ENCODE peak calls at places on chromosome 12, in four cellular contexts. One of them, this sample, is unnamed.

GRCh38 chr12:23655112-23655511 is 294.4 kb downstream of the SOX5 start:
- DNase-seq in H1: no peak
- DNase-seq in SK-N-SH: no peak
- DNase-seq in IMR-90: no peak
- DNase-seq in this sample: no peak

GRCh38 chr12:53532524-53533445 is 25.5 kb upstream of the NPFF start:
- DNase-seq in H1: no peak
- DNase-seq in IMR-90: no peak
- DNase-seq in SK-N-SH: no peak
- DNase-seq in this sample: no peak

GRCh38 chr12:95738024-95738611 is 52.4 kb downstream of the NTN4 start:
- DNase-seq in SK-N-SH: no peak
- DNase-seq in IMR-90: no peak
- DNase-seq in H1: no peak
- DNase-seq in this sample: no peak

GRCh38 chr12:120940799-120941198 is 36.6 kb upstream of the SPPL3 start:
- DNase-seq in SK-N-SH: no peak
- DNase-seq in H1: no peak
- DNase-seq in IMR-90: peak
- DNase-seq in this sample: peak

GRCh38 chr12:94779520-94779919 is 129.2 kb upstream of the TMCC3 start:
- DNase-seq in IMR-90: peak
- DNase-seq in H1: no peak
- DNase-seq in SK-N-SH: no peak
- DNase-seq in this sample: no peak

GRCh38 chr12:56932867-56933266 is 1.3 kb downstream of the SDR9C7 start:
- DNase-seq in H1: no peak
- DNase-seq in IMR-90: no peak
- DNase-seq in SK-N-SH: no peak
- DNase-seq in this sample: no peak

GRCh38 chr12:52125499-52125900 is 46.0 kb downstream of the SMIM41 start:
- DNase-seq in H1: no peak
- DNase-seq in SK-N-SH: peak
- DNase-seq in IMR-90: no peak
- DNase-seq in this sample: no peak

GRCh38 chr12:12986775-12987332 is 13.2 kb downstream of the HEBP1 start:
- DNase-seq in SK-N-SH: no peak
- DNase-seq in H1: no peak
- DNase-seq in IMR-90: no peak
- DNase-seq in this sample: no peak

GRCh38 chr12:81208193-81208946 is 130.5 kb downstream of the ACSS3 start:
- DNase-seq in SK-N-SH: no peak
- DNase-seq in H1: no peak
- DNase-seq in IMR-90: no peak
- DNase-seq in this sample: no peak

GRCh38 chr12:88299567-88300101 is 157.5 kb downstream of the TMTC3 start:
- DNase-seq in IMR-90: peak
- DNase-seq in SK-N-SH: no peak
- DNase-seq in H1: no peak
- DNase-seq in this sample: peak

GRCh38 chr12:6205144-6205539 is 4.9 kb downstream of the CD9 start:
- DNase-seq in H1: no peak
- DNase-seq in SK-N-SH: no peak
- DNase-seq in IMR-90: no peak
- DNase-seq in this sample: no peak

GRCh38 chr12:91859347-91859746 is 286.3 kb downstream of the BTG1 start:
- DNase-seq in SK-N-SH: no peak
- DNase-seq in H1: no peak
- DNase-seq in IMR-90: no peak
- DNase-seq in this sample: no peak

GRCh38 chr12:1644523-1645438 is 15.8 kb downstream of the WNT5B start:
- DNase-seq in H1: no peak
- DNase-seq in IMR-90: peak
- DNase-seq in SK-N-SH: peak
- DNase-seq in this sample: no peak

GRCh38 chr12:124525455-124525854 is 42.0 kb downstream of the NCOR2 start:
- DNase-seq in SK-N-SH: peak
- DNase-seq in IMR-90: no peak
- DNase-seq in H1: no peak
- DNase-seq in this sample: no peak

GRCh38 chr12:131574397-131574775 is 136.5 kb upstream of the SFSWAP start:
- DNase-seq in H1: no peak
- DNase-seq in SK-N-SH: peak
- DNase-seq in IMR-90: no peak
- DNase-seq in this sample: no peak

GRCh38 chr12:130459916-130460315 is 122.2 kb downstream of the PIWIL1 start:
- DNase-seq in IMR-90: no peak
- DNase-seq in H1: no peak
- DNase-seq in SK-N-SH: peak
- DNase-seq in this sample: no peak

GRCh38 chr12:98741615-98742265 is 96.7 kb downstream of the APAF1 start:
- DNase-seq in SK-N-SH: no peak
- DNase-seq in H1: no peak
- DNase-seq in IMR-90: peak
- DNase-seq in this sample: no peak

DNA sequence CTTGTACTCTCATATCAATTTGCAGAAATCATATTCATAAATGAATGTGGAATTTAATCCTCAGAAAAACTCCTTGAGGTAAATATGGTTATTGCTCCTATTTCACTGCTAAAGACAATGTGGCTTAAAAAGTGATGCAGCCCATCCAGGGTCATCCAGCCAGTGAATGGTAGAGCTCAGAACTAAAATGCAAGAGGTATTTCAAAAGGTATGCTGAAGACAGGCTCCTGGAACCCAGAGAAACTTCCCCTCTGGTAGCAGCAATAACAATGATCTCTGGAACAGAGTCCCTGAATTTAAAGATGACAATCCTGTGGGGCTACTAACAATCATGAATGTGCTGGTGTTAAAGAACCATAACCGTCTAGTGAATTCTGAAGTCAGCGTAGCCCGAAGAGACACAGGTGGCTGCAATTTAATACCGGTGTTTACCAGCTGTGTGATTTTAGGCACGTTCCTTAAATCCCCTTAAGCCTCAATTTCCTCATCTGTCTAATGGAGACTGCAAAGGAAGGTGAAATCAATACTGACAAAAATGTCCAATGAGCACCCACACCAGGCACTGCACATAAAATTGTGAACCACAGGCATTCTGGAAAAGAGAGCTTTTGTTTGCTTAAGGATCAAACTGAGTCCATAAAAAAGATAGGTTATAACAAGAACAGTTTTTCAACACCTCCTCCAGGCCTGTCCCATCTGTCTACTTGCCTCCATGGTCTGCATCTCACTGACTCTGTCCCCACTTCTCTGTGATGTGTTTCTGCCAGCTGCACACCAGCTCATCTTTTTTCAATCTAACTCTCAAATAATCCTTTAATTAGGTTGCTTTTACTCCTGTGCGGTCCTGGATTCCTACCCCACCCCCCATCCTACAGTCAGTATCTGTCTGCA is 10.5 kb downstream of the TM7SF3 start:
- DNase-seq in IMR-90: no peak
- DNase-seq in H1: no peak
- DNase-seq in SK-N-SH: peak
- DNase-seq in this sample: no peak
- TF ChIP-seq USF2 in IMR-90: no peak
- TF ChIP-seq USF2 in H1: no peak
- TF ChIP-seq USF2 in SK-N-SH: no peak
- TF ChIP-seq USF2 in this sample: no peak

DNA sequence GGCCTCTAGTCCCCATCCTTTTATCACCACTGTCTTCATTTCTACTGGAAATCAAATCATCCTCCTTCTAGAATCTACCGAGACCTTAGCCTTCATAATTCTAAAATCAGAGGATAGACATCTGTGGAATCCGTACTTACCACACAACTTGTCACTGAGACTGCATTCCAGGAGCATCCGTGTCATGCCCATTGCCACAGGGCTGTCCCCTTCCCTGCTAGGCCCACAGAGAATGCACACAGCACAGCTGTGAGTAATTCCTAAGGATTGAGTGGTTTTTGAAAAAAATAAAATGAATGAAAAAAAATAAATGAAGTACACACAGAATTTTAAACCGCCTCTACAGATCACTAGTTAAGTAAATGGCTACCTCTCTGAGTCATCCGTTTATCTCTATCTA is 21.0 kb upstream of the MAGOHB start:
- DNase-seq in SK-N-SH: no peak
- DNase-seq in H1: no peak
- DNase-seq in IMR-90: peak
- DNase-seq in this sample: no peak
- TF ChIP-seq USF2 in SK-N-SH: no peak
- TF ChIP-seq USF2 in H1: no peak
- TF ChIP-seq USF2 in IMR-90: no peak
- TF ChIP-seq USF2 in this sample: no peak

DNA sequence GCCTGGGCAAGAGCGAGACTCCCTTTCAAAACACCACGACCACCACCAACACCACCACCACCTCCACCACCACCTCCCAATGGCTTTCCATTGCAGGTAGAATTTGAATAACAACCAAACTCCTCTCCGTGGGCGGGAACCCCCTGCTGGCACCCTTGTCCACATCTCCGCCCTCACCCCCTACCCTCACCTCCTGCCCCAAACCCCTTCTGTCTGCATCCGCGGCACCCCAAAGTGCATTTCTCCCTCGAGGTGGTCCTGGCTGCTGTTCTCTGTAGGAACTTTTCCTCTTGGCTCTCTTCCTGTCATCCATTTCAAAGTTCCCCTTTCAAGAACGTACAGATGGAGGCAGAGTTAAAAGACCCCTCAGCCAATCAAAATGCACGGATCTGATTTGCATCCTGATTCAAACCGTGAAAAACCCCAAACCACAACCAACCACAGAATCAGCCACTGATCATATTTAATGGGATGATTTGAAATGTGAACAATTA is 3.8 kb downstream of the SDSL start:
- DNase-seq in SK-N-SH: no peak
- DNase-seq in IMR-90: no peak
- DNase-seq in H1: no peak
- DNase-seq in this sample: no peak
- TF ChIP-seq USF2 in SK-N-SH: no peak
- TF ChIP-seq USF2 in IMR-90: no peak
- TF ChIP-seq USF2 in H1: no peak
- TF ChIP-seq USF2 in this sample: no peak

GRCh38 chr12:38099686-38100085 is 216.9 kb upstream of the ALG10B start:
- DNase-seq in IMR-90: no peak
- DNase-seq in SK-N-SH: no peak
- DNase-seq in H1: no peak
- DNase-seq in this sample: no peak

GRCh38 chr12:38101753-38102152 is 214.8 kb upstream of the ALG10B start:
- DNase-seq in H1: no peak
- DNase-seq in IMR-90: no peak
- DNase-seq in SK-N-SH: no peak
- DNase-seq in this sample: no peak

GRCh38 chr12:38102197-38102596 is 214.4 kb upstream of the ALG10B start:
- DNase-seq in IMR-90: no peak
- DNase-seq in H1: no peak
- DNase-seq in SK-N-SH: no peak
- DNase-seq in this sample: no peak
- TF ChIP-seq USF2 in IMR-90: no peak
- TF ChIP-seq USF2 in H1: no peak
- TF ChIP-seq USF2 in SK-N-SH: no peak
- TF ChIP-seq USF2 in this sample: no peak

GRCh38 chr12:101050631-101051030 is 159.4 kb downstream of the SLC5A8 start:
- DNase-seq in SK-N-SH: no peak
- DNase-seq in H1: no peak
- DNase-seq in IMR-90: peak
- DNase-seq in this sample: no peak

GRCh38 chr12:101051151-101051550 is 158.9 kb downstream of the SLC5A8 start:
- DNase-seq in SK-N-SH: no peak
- DNase-seq in IMR-90: no peak
- DNase-seq in H1: no peak
- DNase-seq in this sample: no peak

GRCh38 chr12:101053203-101053602 is 156.8 kb downstream of the SLC5A8 start:
- DNase-seq in SK-N-SH: no peak
- DNase-seq in H1: no peak
- DNase-seq in IMR-90: no peak
- DNase-seq in this sample: no peak

GRCh38 chr12:101055940-101056339 is 154.1 kb downstream of the SLC5A8 start:
- DNase-seq in H1: no peak
- DNase-seq in SK-N-SH: no peak
- DNase-seq in IMR-90: no peak
- DNase-seq in this sample: no peak

GRCh38 chr12:101051901-101052550 is 158.0 kb downstream of the SLC5A8 start:
- DNase-seq in H1: no peak
- DNase-seq in SK-N-SH: peak
- DNase-seq in IMR-90: peak
- DNase-seq in this sample: peak
- TF ChIP-seq USF2 in H1: no peak
- TF ChIP-seq USF2 in SK-N-SH: no peak
- TF ChIP-seq USF2 in IMR-90: no peak
- TF ChIP-seq USF2 in this sample: no peak

GRCh38 chr12:41981758-41982157 is 162.9 kb downstream of the GXYLT1 start:
- DNase-seq in IMR-90: peak
- DNase-seq in H1: no peak
- DNase-seq in SK-N-SH: no peak
- DNase-seq in this sample: peak
- TF ChIP-seq USF2 in IMR-90: no peak
- TF ChIP-seq USF2 in H1: no peak
- TF ChIP-seq USF2 in SK-N-SH: no peak
- TF ChIP-seq USF2 in this sample: no peak

GRCh38 chr12:49121047-49121696 is 10.0 kb downstream of the TUBA1B start:
- DNase-seq in SK-N-SH: peak
- DNase-seq in IMR-90: peak
- DNase-seq in H1: peak
- DNase-seq in this sample: peak
- TF ChIP-seq USF2 in SK-N-SH: no peak
- TF ChIP-seq USF2 in IMR-90: no peak
- TF ChIP-seq USF2 in H1: no peak
- TF ChIP-seq USF2 in this sample: no peak

GRCh38 chr12:175250-175649 is 38.7 kb downstream of the SLC6A12 start:
- DNase-seq in SK-N-SH: peak
- DNase-seq in H1: no peak
- DNase-seq in IMR-90: no peak
- DNase-seq in this sample: no peak

GRCh38 chr12:177336-177979 is 36.5 kb downstream of the SLC6A12 start:
- DNase-seq in H1: no peak
- DNase-seq in SK-N-SH: peak
- DNase-seq in IMR-90: no peak
- DNase-seq in this sample: no peak

GRCh38 chr12:175759-176158 is 38.2 kb downstream of the SLC6A12 start:
- DNase-seq in H1: no peak
- DNase-seq in SK-N-SH: no peak
- DNase-seq in IMR-90: no peak
- DNase-seq in this sample: no peak

GRCh38 chr12:177980-178714 is 35.8 kb downstream of the SLC6A12 start:
- DNase-seq in H1: no peak
- DNase-seq in IMR-90: no peak
- DNase-seq in SK-N-SH: no peak
- DNase-seq in this sample: no peak

GRCh38 chr12:176321-177181 is 37.4 kb downstream of the SLC6A12 start:
- DNase-seq in IMR-90: peak
- DNase-seq in SK-N-SH: peak
- DNase-seq in H1: no peak
- DNase-seq in this sample: no peak
- TF ChIP-seq USF2 in IMR-90: no peak
- TF ChIP-seq USF2 in SK-N-SH: no peak
- TF ChIP-seq USF2 in H1: no peak
- TF ChIP-seq USF2 in this sample: no peak